ENCODE peak calls at places on chromosomes 2 and 18, in ten cellular contexts. X is PC-9, P is OCI-LY7, R is neural progenitor cell, D is hepatocyte, G is GM23248, H is aorta, Y is mesendoderm, J is heart left ventricle, Z is cardiac muscle cell. F is an unnamed sample. For H3K36me3, the result is how much of the 10 kb centered on the place peaks cover.

GRCh38 chr18:45518770-45519169 is 96.5 kb upstream of the SLC14A2 start:
- DNase-seq in X (no peak), R (no peak), Z (no peak), Y (no peak), H (no peak), J (no peak), D (no peak), G (no peak), P (no peak), F (no peak)

GRCh38 chr18:78939105-78939504 is 40.5 kb upstream of the SALL3 start:
- DNase-seq in R (no peak), Z (no peak), J (no peak), H (no peak), Y (no peak), D (no peak), G (no peak), P (no peak), X (no peak), F (no peak)

GRCh38 chr18:24381126-24381525 is 16.5 kb downstream of the OSBPL1A start:
- DNase-seq in P (no peak), X (no peak), R (no peak), Y (no peak), G (no peak), H (no peak), Z (no peak), D (no peak), J (no peak), F (no peak)

GRCh38 chr18:12307251-12307736 is 747 bp upstream of the TUBB6 start:
- DNase-seq in Z (peak), J (peak), R (peak), X (no peak), D (peak), G (peak), Y (peak), P (no peak), H (peak), F (no peak)

GRCh38 chr2:241935314-241935713 is 65.8 kb downstream of the RTP5 start:
- DNase-seq in J (no peak), H (no peak), P (no peak), D (no peak), X (no peak), R (no peak), Y (no peak), Z (no peak), G (peak), F (no peak)

GRCh38 chr2:51065276-51065675 is 33.3 kb upstream of the NRXN1 start:
- DNase-seq in Y (no peak), R (no peak), H (no peak), J (no peak), X (no peak), G (no peak), P (no peak), Z (no peak), D (no peak), F (no peak)

GRCh38 chr18:41311571-41312240 is 643.3 kb upstream of the PIK3C3 start:
- DNase-seq in R (no peak), D (no peak), X (no peak), G (no peak), J (no peak), P (no peak), H (no peak), Z (no peak), Y (peak), F (no peak)

GRCh38 chr18:32081881-32082280 is 9.8 kb upstream of the RNF138 start:
- DNase-seq in P (no peak), J (no peak), Y (no peak), G (peak), R (no peak), Z (no peak), D (no peak), X (no peak), H (no peak), F (no peak)

GRCh38 chr2:240252872-240253511 is 112.5 kb upstream of the OTOS start:
- DNase-seq in J (no peak), H (no peak), D (no peak), G (no peak), R (no peak), Y (no peak), Z (no peak), P (no peak), X (peak), F (peak)

GRCh38 chr2:455913-456312 is 168.0 kb upstream of the ALKAL2 start:
- DNase-seq in X (no peak), G (no peak), P (no peak), Y (no peak), D (no peak), J (no peak), R (no peak), H (no peak), Z (no peak), F (no peak)

GRCh38 chr2:214019229-214019972 is 391.5 kb upstream of the VWC2L start:
- DNase-seq in R (no peak), Z (peak), G (peak), D (peak), H (peak), Y (no peak), P (no peak), J (no peak), X (peak), F (no peak)

GRCh38 chr18:6411367-6411766 is 3.3 kb downstream of the L3MBTL4 start:
- DNase-seq in Z (no peak), D (no peak), G (no peak), J (no peak), P (no peak), X (no peak), H (no peak), Y (no peak), R (no peak), F (no peak)

GRCh38 chr2:218578272-218578877 is 9.7 kb downstream of the CNOT9 start:
- DNase-seq in D (no peak), Z (no peak), P (no peak), Y (no peak), R (no peak), J (no peak), X (no peak), H (no peak), G (no peak), F (no peak)

GRCh38 chr2:218582085-218582484 is 13.4 kb downstream of the CNOT9 start:
- DNase-seq in Z (no peak), D (no peak), X (peak), J (no peak), R (no peak), H (no peak), P (no peak), Y (no peak), G (peak), F (no peak)

GRCh38 chr2:218576854-218577253 is 8.2 kb downstream of the CNOT9 start:
- DNase-seq in D (no peak), P (no peak), H (no peak), J (no peak), X (no peak), Y (no peak), G (no peak), Z (no peak), R (no peak), F (no peak)

DNA sequence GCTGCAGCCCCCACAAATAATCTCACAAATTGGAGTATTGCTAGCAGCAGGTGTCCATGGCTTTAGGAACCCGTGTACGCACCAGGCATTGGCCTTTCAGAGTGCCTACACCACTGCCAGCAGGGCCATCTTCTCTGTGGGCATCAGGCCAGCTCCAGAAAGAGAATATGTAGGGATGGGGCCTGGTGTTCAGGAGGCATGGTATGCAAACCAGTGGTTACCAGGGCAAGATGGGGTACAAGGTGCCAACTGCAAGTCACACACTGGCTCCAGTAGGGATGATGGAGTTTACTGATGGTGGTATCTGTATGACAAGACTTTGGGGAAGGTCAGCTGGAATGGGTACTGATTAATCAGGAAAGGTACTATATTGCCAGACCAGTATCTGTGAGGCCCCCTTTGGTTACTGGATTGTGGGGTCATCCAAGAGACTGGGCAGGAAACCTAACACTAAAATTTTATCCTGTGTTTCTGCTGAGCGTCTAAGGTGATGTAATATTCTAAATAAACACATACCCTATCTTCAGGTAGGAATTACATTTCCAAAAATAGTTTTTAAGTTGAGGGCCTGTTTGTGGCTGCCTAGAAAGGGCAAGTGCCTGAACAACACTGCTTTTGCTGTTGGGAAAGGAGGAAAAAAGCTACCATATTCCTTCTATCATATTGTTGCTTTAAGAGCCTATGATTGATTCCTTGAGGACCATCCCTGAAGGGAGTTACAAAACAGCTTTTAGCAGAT is 9.0 kb downstream of the CNOT9 start:
- DNase-seq in X (no peak), G (no peak), D (no peak), P (no peak), J (no peak), Z (peak), R (no peak), H (no peak), Y (no peak), F (no peak)
- H3K36me3 ChIP-seq in X (under half), G (under half), D (under half), P (half or more), J (half or more), Z (under half), R (under half), H (under half), Y (under half), F (half or more)

GRCh38 chr2:86225581-86225980 is 26.3 kb downstream of the MRPL35 start:
- DNase-seq in R (no peak), H (peak), Z (peak), D (no peak), Y (no peak), G (no peak), X (no peak), J (peak), P (peak), F (no peak)
- H3K27ac ChIP-seq in R (no peak), H (peak), Z (no peak), D (no peak), Y (no peak), G (no peak), X (no peak), J (peak), P (no peak), F (no peak)

DNA sequence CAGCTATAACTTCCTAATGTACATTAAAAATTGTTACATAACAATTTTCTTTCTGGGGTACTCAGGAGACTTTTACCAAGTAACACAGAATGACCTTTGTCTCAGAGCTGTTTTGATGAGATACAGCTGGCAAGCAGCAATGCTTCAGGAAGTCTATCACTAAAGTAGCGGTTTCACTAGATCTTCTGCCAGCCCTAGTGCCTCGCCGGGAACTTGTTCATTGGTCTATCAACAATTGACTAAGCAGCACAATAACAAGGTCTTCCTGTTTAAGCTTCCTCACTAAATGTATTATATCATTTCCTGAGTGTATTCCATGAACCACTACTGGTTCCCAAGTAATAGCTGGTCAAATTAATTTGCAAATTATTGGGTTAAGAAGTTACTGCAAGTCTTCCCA is 69.2 kb downstream of the TRIP12 start:
- DNase-seq in D (no peak), H (peak), X (no peak), Z (no peak), G (peak), Y (no peak), P (no peak), R (no peak), J (peak), F (no peak)
- H3K36me3 ChIP-seq in D (under half), H (under half), X (under half), Z (under half), G (under half), Y (under half), P (under half), R (under half), J (under half), F (under half)

DNA sequence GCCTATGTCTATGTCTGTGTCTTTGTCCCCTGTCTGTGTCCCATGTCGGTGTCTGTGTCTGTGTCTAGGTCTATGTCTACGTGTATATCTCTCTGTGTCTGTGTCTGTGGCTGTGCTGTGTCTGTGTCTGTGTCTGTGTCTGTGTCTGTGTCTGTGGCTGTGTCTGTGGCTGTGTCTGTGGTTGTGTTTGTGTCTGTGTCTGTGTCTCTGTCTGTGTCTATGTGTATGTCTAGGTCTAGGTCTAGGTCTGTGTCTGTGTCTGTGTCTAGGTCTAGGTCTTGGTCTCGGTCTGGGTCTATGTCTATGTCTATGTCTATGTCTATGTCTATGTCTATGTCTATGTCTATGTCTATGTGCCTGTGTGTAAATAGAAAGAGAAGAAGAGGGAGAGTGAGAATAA is 11.9 kb downstream of the IL1R2 start:
- DNase-seq in J (no peak), X (no peak), Z (no peak), G (no peak), P (no peak), H (no peak), D (no peak), R (no peak), Y (no peak), F (no peak)
- H3K27ac ChIP-seq in J (no peak), X (no peak), Z (no peak), G (no peak), P (no peak), H (no peak), D (no peak), R (no peak), Y (no peak), F (no peak)

DNA sequence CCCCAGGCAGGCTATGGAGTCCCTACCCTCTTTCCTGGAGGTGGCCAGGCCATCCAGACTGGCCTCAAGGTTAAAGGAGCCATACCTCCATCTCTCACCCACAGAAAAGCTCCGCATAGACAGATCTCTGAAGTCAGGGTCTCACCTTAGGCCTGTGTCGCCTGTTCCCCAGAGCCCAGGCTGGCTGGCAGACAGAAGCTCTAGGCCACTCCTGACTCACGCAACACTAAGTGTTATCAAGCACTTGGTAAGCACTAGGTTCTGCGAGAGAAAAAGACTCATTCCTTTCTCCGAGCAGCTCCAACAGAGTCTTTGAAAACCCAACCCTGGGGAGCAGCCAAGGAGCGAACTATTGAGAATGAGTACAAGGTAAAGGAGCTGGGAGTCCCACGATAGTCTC is 6.1 kb downstream of the SMAD7 start:
- DNase-seq in Y (no peak), H (no peak), P (no peak), X (no peak), R (no peak), G (peak), J (no peak), Z (peak), D (peak), F (no peak)
- H3K36me3 ChIP-seq in Y (under half), H (under half), P (half or more), X (under half), R (under half), G (under half), J (half or more), Z (under half), D (under half), F (under half)

DNA sequence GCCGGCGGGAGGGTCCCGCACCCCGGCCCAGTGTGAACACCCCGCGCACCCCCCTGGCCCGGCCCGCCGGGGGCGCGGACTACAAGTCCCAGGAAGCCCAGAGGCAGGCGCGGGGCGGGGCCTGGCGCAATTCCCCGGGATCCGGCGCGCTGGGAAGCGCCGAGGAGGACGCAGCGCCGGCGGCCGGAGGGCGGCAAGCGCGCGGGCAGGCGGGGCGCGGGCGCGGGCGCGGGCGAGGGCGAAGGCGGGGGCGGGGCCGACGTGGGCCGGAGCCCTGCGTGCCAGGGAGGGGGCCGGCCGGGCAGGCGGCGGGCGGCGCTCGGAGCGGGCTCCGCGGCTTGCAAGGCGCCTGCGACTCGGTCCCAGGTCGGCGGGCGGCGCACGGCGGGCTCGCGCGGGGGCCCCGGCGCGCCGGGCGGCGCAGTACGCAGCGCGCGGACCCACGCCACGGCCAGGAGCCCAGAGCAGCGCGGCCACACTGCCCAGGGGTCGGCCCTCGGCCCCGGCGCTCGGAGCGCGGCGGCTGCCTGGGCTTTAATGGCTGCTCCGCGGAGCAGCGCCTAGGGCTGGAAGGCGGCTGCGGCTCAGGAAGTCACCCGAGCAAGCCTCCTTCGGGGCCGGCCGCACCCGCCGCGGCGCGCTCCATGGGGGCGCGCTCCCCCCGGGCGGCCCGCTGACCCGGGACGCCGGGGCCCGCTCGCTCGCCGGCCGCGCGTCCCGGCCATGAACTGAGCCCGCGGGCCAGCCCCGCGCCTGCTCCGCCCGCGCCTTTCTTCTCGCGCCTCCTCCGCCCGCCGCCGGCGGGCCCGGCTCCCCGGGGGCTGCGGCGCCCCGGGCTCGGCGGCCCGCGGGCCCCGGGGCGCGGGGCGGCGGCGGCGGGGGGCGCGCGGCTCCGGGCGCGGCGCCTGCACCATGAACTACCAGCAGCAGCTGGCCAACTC is at the start of gene AGAP1:
- DNase-seq in H (peak), D (peak), G (peak), R (peak), X (peak), J (peak), Y (peak), P (no peak), Z (peak), F (peak)
- H3K27ac ChIP-seq in H (no peak), D (peak), G (peak), R (no peak), X (peak), J (peak), Y (peak), P (no peak), Z (no peak), F (peak)

DNA sequence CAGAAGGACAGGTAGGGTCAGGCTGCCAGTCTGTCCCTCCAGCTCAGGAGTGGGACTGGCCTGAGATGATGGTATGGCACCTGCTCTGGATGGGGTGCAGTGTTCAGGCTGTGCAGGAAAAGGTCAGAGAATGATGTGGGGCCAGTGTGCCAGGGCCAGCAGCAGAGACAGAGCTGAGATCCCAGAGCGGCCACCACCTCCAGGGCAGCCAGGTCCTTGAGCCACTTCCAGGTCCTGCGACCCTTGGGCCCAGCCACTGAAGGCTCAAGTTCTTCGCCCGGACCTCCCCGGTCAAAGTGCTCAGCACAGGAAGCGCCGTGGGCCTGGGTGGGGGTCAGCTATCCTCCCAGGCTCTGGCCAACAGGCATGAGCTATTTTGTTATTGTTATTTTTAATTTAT is 12.1 kb upstream of the ARMC9 start:
- DNase-seq in Y (no peak), G (no peak), Z (no peak), P (no peak), J (no peak), D (no peak), X (no peak), R (no peak), H (no peak), F (no peak)
- H3K36me3 ChIP-seq in Y (under half), G (under half), Z (under half), P (under half), J (under half), D (under half), X (under half), R (under half), H (under half), F (under half)

F was measured in lower lobe of right lung.